ENCODE peak calls at places on chromosome 9, in eight cellular contexts. One of them, this sample, is unnamed.

GRCh38 chr9:134066923-134067851 is 639 bp downstream of the BRD3 start:
- DNase-seq in mammary epithelial cell: peak; percentile 19
- DNase-seq in HepG2: no peak
- DNase-seq in neural progenitor cell: peak; percentile 85
- DNase-seq in MM.1S: peak; percentile 17
- DNase-seq in HCT116: no peak
- DNase-seq in K562: peak; percentile 53
- DNase-seq in PC-3: no peak
- DNase-seq in this sample: no peak

GRCh38 chr9:93288891-93289883 is 105.2 kb downstream of the WNK2 start:
- DNase-seq in mammary epithelial cell: peak; percentile 44
- DNase-seq in HepG2: peak; percentile 79
- DNase-seq in neural progenitor cell: no peak
- DNase-seq in MM.1S: no peak
- DNase-seq in HCT116: no peak
- DNase-seq in K562: peak; percentile 25
- DNase-seq in PC-3: peak; percentile 73
- DNase-seq in this sample: peak; percentile 85

GRCh38 chr9:96423322-96423984 is 5.3 kb upstream of the ZNF367 start:
- DNase-seq in mammary epithelial cell: no peak
- DNase-seq in HepG2: no peak
- DNase-seq in neural progenitor cell: no peak
- DNase-seq in MM.1S: no peak
- DNase-seq in HCT116: no peak
- DNase-seq in K562: peak; percentile 31
- DNase-seq in PC-3: no peak
- DNase-seq in this sample: no peak

GRCh38 chr9:103397868-103398600 is 402.9 kb downstream of the CYLC2 start:
- DNase-seq in mammary epithelial cell: peak; percentile 58
- DNase-seq in HepG2: peak; percentile 51
- DNase-seq in neural progenitor cell: peak; percentile 56
- DNase-seq in MM.1S: peak; percentile 85
- DNase-seq in HCT116: peak; percentile 7
- DNase-seq in K562: peak; percentile 7
- DNase-seq in PC-3: peak; percentile 45
- DNase-seq in this sample: peak; percentile 36

GRCh38 chr9:6680797-6681146 is 35.2 kb upstream of the GLDC start:
- DNase-seq in mammary epithelial cell: no peak
- DNase-seq in HepG2: peak; percentile 68
- DNase-seq in neural progenitor cell: peak; percentile 71
- DNase-seq in MM.1S: peak; percentile 49
- DNase-seq in HCT116: no peak
- DNase-seq in K562: peak; percentile 52
- DNase-seq in PC-3: peak; percentile 40
- DNase-seq in this sample: no peak

GRCh38 chr9:93061791-93062299 is 3.3 kb downstream of the SUSD3 start:
- DNase-seq in mammary epithelial cell: no peak
- DNase-seq in HepG2: peak; percentile 92
- DNase-seq in neural progenitor cell: peak; percentile 58
- DNase-seq in MM.1S: peak; percentile 88
- DNase-seq in HCT116: no peak
- DNase-seq in K562: peak; percentile 26
- DNase-seq in PC-3: no peak
- DNase-seq in this sample: no peak

GRCh38 chr9:91908293-91908623 is 41.8 kb downstream of the ROR2 start:
- DNase-seq in mammary epithelial cell: no peak
- DNase-seq in HepG2: no peak
- DNase-seq in neural progenitor cell: no peak
- DNase-seq in MM.1S: no peak
- DNase-seq in HCT116: no peak
- DNase-seq in K562: no peak
- DNase-seq in PC-3: no peak
- DNase-seq in this sample: no peak

GRCh38 chr9:90825586-90825985 is 24.0 kb downstream of the SYK start:
- DNase-seq in mammary epithelial cell: no peak
- DNase-seq in HepG2: no peak
- DNase-seq in neural progenitor cell: no peak
- DNase-seq in MM.1S: no peak
- DNase-seq in HCT116: no peak
- DNase-seq in K562: no peak
- DNase-seq in PC-3: no peak
- DNase-seq in this sample: no peak

GRCh38 chr9:16434522-16434921 is 435.9 kb downstream of the BNC2 start:
- DNase-seq in mammary epithelial cell: no peak
- DNase-seq in HepG2: no peak
- DNase-seq in neural progenitor cell: no peak
- DNase-seq in MM.1S: no peak
- DNase-seq in HCT116: no peak
- DNase-seq in K562: no peak
- DNase-seq in PC-3: no peak
- DNase-seq in this sample: no peak

GRCh38 chr9:12640021-12640587 is 53.1 kb upstream of the TYRP1 start:
- DNase-seq in mammary epithelial cell: peak; percentile 35
- DNase-seq in HepG2: peak; percentile 27
- DNase-seq in neural progenitor cell: peak; percentile 72
- DNase-seq in MM.1S: peak; percentile 51
- DNase-seq in HCT116: peak; percentile 26
- DNase-seq in K562: no peak
- DNase-seq in PC-3: peak; percentile 57
- DNase-seq in this sample: no peak

GRCh38 chr9:134243778-134244467 is 79.6 kb upstream of the RNU6ATAC start:
- DNase-seq in mammary epithelial cell: peak; percentile 10
- DNase-seq in HepG2: no peak
- DNase-seq in neural progenitor cell: no peak
- DNase-seq in MM.1S: peak; percentile 74
- DNase-seq in HCT116: no peak
- DNase-seq in K562: no peak
- DNase-seq in PC-3: no peak
- DNase-seq in this sample: no peak

GRCh38 chr9:95509851-95510529 is 6.8 kb downstream of the PTCH1 start:
- DNase-seq in mammary epithelial cell: no peak
- DNase-seq in HepG2: no peak
- DNase-seq in neural progenitor cell: peak; percentile 49
- DNase-seq in MM.1S: peak; percentile 15
- DNase-seq in HCT116: no peak
- DNase-seq in K562: no peak
- DNase-seq in PC-3: no peak
- DNase-seq in this sample: no peak

GRCh38 chr9:101840694-101841188 is 102.3 kb upstream of the GRIN3A start:
- DNase-seq in mammary epithelial cell: no peak
- DNase-seq in HepG2: no peak
- DNase-seq in neural progenitor cell: no peak
- DNase-seq in MM.1S: no peak
- DNase-seq in HCT116: no peak
- DNase-seq in K562: peak; percentile 83
- DNase-seq in PC-3: no peak
- DNase-seq in this sample: no peak

GRCh38 chr9:95486318-95486717 is 30.5 kb downstream of the PTCH1 start:
- DNase-seq in mammary epithelial cell: no peak
- DNase-seq in HepG2: no peak
- DNase-seq in neural progenitor cell: no peak
- DNase-seq in MM.1S: no peak
- DNase-seq in HCT116: no peak
- DNase-seq in K562: no peak
- DNase-seq in PC-3: no peak
- DNase-seq in this sample: no peak

GRCh38 chr9:110065527-110065926 is 142.4 kb downstream of the C9orf152 start:
- DNase-seq in mammary epithelial cell: peak; percentile 27
- DNase-seq in HepG2: no peak
- DNase-seq in neural progenitor cell: no peak
- DNase-seq in MM.1S: peak; percentile 51
- DNase-seq in HCT116: no peak
- DNase-seq in K562: no peak
- DNase-seq in PC-3: no peak
- DNase-seq in this sample: no peak

GRCh38 chr9:135885100-135885853 is 22.1 kb downstream of the CAMSAP1 start:
- DNase-seq in mammary epithelial cell: no peak
- DNase-seq in HepG2: no peak
- DNase-seq in neural progenitor cell: no peak
- DNase-seq in MM.1S: no peak
- DNase-seq in HCT116: no peak
- DNase-seq in K562: no peak
- DNase-seq in PC-3: peak; percentile 10
- DNase-seq in this sample: no peak

GRCh38 chr9:26326473-26327044 is 566.0 kb downstream of the CAAP1 start:
- DNase-seq in mammary epithelial cell: peak; percentile 40
- DNase-seq in HepG2: peak; percentile 44
- DNase-seq in neural progenitor cell: peak; percentile 71
- DNase-seq in MM.1S: peak; percentile 49
- DNase-seq in HCT116: peak; percentile 15
- DNase-seq in K562: no peak
- DNase-seq in PC-3: peak; percentile 79
- DNase-seq in this sample: peak; percentile 42

GRCh38 chr9:116238225-116238624 is 84.6 kb downstream of the PAPPA start:
- DNase-seq in mammary epithelial cell: peak; percentile 68
- DNase-seq in HepG2: no peak
- DNase-seq in neural progenitor cell: no peak
- DNase-seq in MM.1S: no peak
- DNase-seq in HCT116: no peak
- DNase-seq in K562: no peak
- DNase-seq in PC-3: peak; percentile 11
- DNase-seq in this sample: no peak

DNA sequence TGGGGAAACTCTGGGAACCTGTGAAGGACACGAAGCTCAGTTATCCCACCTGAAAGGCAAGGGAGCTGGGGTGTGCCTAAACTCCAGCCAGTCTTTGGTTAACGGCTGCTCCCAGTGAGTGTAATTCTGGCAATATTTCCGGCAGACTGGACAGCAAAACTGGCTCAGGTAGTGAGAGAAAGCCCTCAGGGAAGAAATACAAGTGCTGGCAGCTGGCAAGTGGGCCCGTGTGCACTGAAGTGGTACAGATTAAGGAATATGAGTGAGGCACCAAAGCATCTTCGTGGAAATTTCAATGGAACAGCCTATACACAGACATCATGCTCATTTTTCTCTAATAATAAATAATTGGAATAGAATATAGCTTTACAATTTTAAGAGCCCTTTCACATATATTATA is 56.2 kb downstream of the ABHD17B start:
- DNase-seq in mammary epithelial cell: no peak
- DNase-seq in HepG2: no peak
- DNase-seq in neural progenitor cell: no peak
- DNase-seq in MM.1S: no peak
- DNase-seq in HCT116: no peak
- DNase-seq in K562: no peak
- DNase-seq in PC-3: no peak
- DNase-seq in this sample: no peak
- TF ChIP-seq EZH2 in mammary epithelial cell: no peak
- TF ChIP-seq EZH2 in HepG2: no peak
- TF ChIP-seq EZH2 in neural progenitor cell: no peak
- TF ChIP-seq EZH2 in MM.1S: no peak
- TF ChIP-seq EZH2 in HCT116: no peak
- TF ChIP-seq EZH2 in K562: no peak
- TF ChIP-seq EZH2 in PC-3: no peak
- TF ChIP-seq EZH2 in this sample: no peak

GRCh38 chr9:967851-968641 is 8.4 kb upstream of the DMRT3 start:
- DNase-seq in mammary epithelial cell: no peak
- DNase-seq in HepG2: no peak
- DNase-seq in neural progenitor cell: peak; percentile 83
- DNase-seq in MM.1S: no peak
- DNase-seq in HCT116: no peak
- DNase-seq in K562: no peak
- DNase-seq in PC-3: no peak
- DNase-seq in this sample: no peak
- TF ChIP-seq EZH2 in mammary epithelial cell: peak; percentile 75
- TF ChIP-seq EZH2 in HepG2: no peak
- TF ChIP-seq EZH2 in neural progenitor cell: no peak
- TF ChIP-seq EZH2 in MM.1S: no peak
- TF ChIP-seq EZH2 in HCT116: no peak
- TF ChIP-seq EZH2 in K562: no peak
- TF ChIP-seq EZH2 in PC-3: no peak
- TF ChIP-seq EZH2 in this sample: no peak

DNA sequence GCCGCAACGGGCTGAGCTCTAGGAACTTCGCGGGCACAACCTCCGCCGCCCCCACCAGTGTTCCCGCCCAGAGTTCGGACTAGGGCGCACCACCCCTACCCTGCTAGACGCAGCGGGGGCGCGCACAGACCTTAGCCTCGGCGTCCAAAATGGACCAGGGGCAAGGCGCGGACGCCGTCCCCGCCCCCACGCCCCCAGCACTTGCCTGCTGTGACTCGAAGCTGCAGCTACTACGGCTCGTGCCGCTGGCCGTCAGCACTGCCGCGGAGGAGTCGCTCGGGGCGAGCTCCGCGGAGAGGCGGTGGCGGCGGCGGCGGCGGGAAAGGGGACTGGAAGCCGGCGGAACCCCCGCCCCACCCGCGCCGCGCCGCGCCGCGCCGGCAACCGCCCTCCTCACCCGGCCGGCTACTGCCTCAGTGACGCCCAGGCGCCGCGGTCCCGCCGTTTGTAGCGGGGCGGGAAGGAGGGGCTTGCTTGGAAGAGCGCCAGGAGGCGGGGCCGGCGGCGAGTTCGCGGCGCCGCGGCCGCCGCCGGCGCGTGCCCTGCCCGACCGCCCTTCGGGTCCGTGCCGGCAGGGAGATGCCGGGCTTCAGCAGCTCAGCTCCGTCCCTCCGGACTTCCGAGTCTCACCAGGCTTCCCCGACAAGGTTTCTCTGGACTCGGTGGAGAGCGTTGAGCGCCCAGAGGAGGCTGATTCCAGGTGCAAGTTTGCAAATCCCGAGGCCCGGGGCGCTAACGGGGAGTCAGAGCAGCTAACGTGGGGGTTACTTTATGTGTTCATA is 4.4 kb downstream of the ELAVL2 start:
- DNase-seq in mammary epithelial cell: peak; percentile 62
- DNase-seq in HepG2: no peak
- DNase-seq in neural progenitor cell: peak; percentile 89
- DNase-seq in MM.1S: no peak
- DNase-seq in HCT116: no peak
- DNase-seq in K562: no peak
- DNase-seq in PC-3: peak; percentile 54
- DNase-seq in this sample: no peak
- TF ChIP-seq EZH2 in mammary epithelial cell: no peak
- TF ChIP-seq EZH2 in HepG2: no peak
- TF ChIP-seq EZH2 in neural progenitor cell: no peak
- TF ChIP-seq EZH2 in MM.1S: no peak
- TF ChIP-seq EZH2 in HCT116: no peak
- TF ChIP-seq EZH2 in K562: no peak
- TF ChIP-seq EZH2 in PC-3: no peak
- TF ChIP-seq EZH2 in this sample: no peak

DNA sequence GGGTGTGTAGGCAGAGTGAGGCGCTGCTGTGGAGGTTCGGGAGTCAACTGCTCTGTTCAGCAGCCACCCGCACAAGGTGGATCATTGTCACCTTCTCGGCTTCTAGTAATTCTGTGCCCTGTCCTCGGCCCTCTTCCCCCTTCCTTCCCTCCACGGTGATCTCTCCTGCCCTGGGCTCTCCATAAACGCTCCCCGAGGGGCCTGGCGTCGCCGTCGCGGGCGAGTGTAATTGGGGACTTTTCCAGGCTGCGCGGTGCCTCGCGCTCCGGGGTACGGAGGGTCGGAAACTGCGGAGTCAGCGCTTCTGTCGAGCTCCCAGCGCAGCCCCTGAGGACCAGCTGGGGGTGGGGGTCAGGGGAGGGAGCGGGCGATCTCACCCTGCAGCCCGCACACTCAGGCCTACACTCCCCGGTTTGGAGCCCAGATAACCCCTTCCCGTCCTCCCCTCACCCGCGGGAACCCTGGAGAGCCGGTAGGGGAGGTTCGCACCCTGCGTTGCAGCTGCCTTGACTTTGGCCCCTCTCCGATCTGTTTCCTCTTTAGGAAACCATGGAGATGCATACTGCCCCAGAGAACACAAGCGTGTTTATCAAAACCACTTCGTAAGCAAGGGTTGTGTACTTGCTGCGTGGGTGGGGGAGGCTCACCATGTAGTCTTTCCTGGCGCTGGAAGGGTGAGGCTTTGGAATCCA is 188.3 kb upstream of the ZNF618 start:
- DNase-seq in mammary epithelial cell: no peak
- DNase-seq in HepG2: no peak
- DNase-seq in neural progenitor cell: peak; percentile 44
- DNase-seq in MM.1S: no peak
- DNase-seq in HCT116: no peak
- DNase-seq in K562: no peak
- DNase-seq in PC-3: no peak
- DNase-seq in this sample: no peak
- TF ChIP-seq EZH2 in mammary epithelial cell: no peak
- TF ChIP-seq EZH2 in HepG2: no peak
- TF ChIP-seq EZH2 in neural progenitor cell: peak; percentile 76
- TF ChIP-seq EZH2 in MM.1S: no peak
- TF ChIP-seq EZH2 in HCT116: no peak
- TF ChIP-seq EZH2 in K562: no peak
- TF ChIP-seq EZH2 in PC-3: no peak
- TF ChIP-seq EZH2 in this sample: no peak

This sample was measured in PC-9.